ENCODE peak calls at places on chromosomes 7 and 10, in five cellular contexts. D is iPS DF 6.9, L is WERI-Rb-1, M is fibroblast of lung, X is right atrium auricular region. B is an unnamed sample.

GRCh38 chr7:141511370-141512335 is 39.6 kb upstream of the AGK start:
- DNase-seq in X (no peak), D (no peak), M (no peak), L (no peak), B (no peak)

GRCh38 chr7:88217675-88218427 is 2.0 kb downstream of the SRI start:
- DNase-seq in L (no peak), X (no peak), D (no peak), M (peak; percentile 19), B (no peak)

GRCh38 chr7:105621617-105622016 is 40.3 kb upstream of the EFCAB10 start:
- DNase-seq in M (peak; percentile 57), D (no peak), X (no peak), L (no peak), B (no peak)

GRCh38 chr7:94295805-94296204 is 98.9 kb upstream of the COL1A2 start:
- DNase-seq in L (no peak), D (no peak), X (no peak), M (peak; percentile 81), B (no peak)

GRCh38 chr10:52956451-52956850 is 183.9 kb upstream of the MBL2 start:
- DNase-seq in M (peak; percentile 11), X (no peak), L (no peak), D (no peak), B (no peak)

GRCh38 chr10:43939389-43939938 is 290.8 kb upstream of the ZNF32 start:
- DNase-seq in X (no peak), M (no peak), L (no peak), D (no peak), B (no peak)

GRCh38 chr7:157650131-157650631 is 313.4 kb downstream of the DNAJB6 start:
- DNase-seq in M (no peak), L (no peak), X (no peak), D (no peak), B (no peak)

GRCh38 chr7:21580073-21580521 is 37.3 kb downstream of the DNAH11 start:
- DNase-seq in L (no peak), D (no peak), X (no peak), M (peak; percentile 68), B (no peak)

GRCh38 chr7:99365318-99366141 is 9.0 kb upstream of the ARPC1B start:
- DNase-seq in D (no peak), M (no peak), L (peak; percentile 57), X (no peak), B (no peak)

GRCh38 chr10:132876131-132876860 is 66.1 kb downstream of the CFAP46 start:
- DNase-seq in M (no peak), L (no peak), X (no peak), D (no peak), B (no peak)

GRCh38 chr7:37287093-37287492 is 161.6 kb downstream of the ELMO1 start:
- DNase-seq in M (no peak), L (no peak), D (no peak), X (no peak), B (no peak)

GRCh38 chr10:13099144-13099665 is 758 bp upstream of the OPTN start:
- DNase-seq in M (no peak), D (peak; percentile 84), X (no peak), L (peak; percentile 45), B (no peak)

GRCh38 chr10:30254926-30255325 is 94.2 kb downstream of the MTPAP start:
- DNase-seq in X (no peak), L (no peak), D (no peak), M (no peak), B (no peak)

GRCh38 chr7:67731704-67732103 is 735.1 kb downstream of the TYW1 start:
- DNase-seq in D (no peak), X (no peak), M (no peak), L (no peak), B (no peak)

GRCh38 chr7:107404740-107405537 is 64.9 kb upstream of the GPR22 start:
- DNase-seq in X (no peak), D (no peak), L (peak; percentile 21), M (no peak), B (no peak)

GRCh38 chr7:107408349-107408748 is 61.5 kb upstream of the GPR22 start:
- DNase-seq in D (no peak), M (no peak), L (no peak), X (no peak), B (no peak)

DNA sequence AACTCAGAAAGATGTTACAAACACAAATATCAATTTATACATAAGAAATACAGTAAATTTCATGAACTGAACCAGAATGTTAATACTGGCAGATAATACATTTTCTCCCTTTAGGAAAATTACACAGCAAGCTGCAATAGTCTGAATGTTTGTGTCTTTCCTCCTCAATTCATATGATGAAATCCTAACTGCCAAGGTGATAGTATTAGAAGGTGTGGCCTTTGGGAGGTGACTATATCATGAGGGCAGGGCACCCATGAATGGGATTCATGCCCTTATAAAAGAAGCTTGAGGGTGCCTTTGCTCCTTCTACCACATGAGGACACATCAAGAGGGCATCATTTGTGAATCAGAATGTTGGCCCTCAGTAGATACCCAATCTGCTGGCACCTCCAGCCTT is 64.3 kb upstream of the GPR22 start:
- DNase-seq in L (no peak), X (no peak), D (no peak), M (no peak), B (no peak)
- H3K27ac ChIP-seq in L (peak overlapping the region; percentile 55), X (no peak overlapping the region), D (no peak overlapping the region), M (no peak overlapping the region), B (no peak overlapping the region)

GRCh38 chr10:129609551-129609950 is 142.5 kb downstream of the MGMT start:
- DNase-seq in D (no peak), M (no peak), L (no peak), X (no peak), B (no peak)

GRCh38 chr10:129613377-129613980 is 146.4 kb downstream of the MGMT start:
- DNase-seq in M (no peak), X (no peak), L (no peak), D (no peak), B (no peak)

GRCh38 chr10:129614341-129614740 is 147.3 kb downstream of the MGMT start:
- DNase-seq in M (no peak), L (no peak), X (no peak), D (no peak), B (no peak)

GRCh38 chr10:129615381-129615780 is 148.3 kb downstream of the MGMT start:
- DNase-seq in X (no peak), L (no peak), M (no peak), D (no peak), B (no peak)

GRCh38 chr10:129612481-129613109 is 145.6 kb downstream of the MGMT start:
- DNase-seq in X (no peak), M (no peak), D (no peak), L (no peak), B (no peak)
- H3K27ac ChIP-seq in X (no peak overlapping the region), M (no peak overlapping the region), D (no peak overlapping the region), L (no peak overlapping the region), B (no peak overlapping the region)

DNA sequence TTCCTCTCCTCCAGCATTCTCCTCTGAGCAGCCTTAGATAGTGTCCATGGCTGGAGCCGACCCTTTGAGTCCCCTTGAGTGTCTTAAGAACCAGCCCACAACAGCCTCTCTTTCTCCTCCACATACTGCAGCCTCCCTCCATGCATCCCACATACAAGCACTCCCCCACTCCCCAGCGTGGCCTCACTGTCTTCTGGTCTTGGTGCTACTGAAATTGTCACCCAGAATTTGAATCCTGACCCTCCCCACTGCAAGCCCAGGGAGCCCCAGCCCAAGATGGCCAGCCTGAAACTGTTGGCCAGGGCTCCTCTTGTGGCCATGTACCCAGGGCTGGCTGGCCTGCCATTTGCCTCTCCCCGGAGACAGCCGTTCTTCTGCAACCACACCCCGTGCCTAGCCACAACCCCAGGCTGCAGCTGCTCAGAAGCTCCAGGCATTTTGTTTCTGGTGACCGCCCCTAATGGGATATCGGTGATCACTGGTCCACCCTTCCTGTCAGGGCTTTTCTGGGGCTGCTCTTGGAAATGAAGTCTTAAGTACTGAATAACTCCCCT is 18.8 kb upstream of the SH2D4B start:
- DNase-seq in X (no peak), D (no peak), M (no peak), L (no peak), B (no peak)
- H3K27ac ChIP-seq in X (peak overlapping the region; percentile 1), D (no peak overlapping the region), M (no peak overlapping the region), L (no peak overlapping the region), B (no peak overlapping the region)

DNA sequence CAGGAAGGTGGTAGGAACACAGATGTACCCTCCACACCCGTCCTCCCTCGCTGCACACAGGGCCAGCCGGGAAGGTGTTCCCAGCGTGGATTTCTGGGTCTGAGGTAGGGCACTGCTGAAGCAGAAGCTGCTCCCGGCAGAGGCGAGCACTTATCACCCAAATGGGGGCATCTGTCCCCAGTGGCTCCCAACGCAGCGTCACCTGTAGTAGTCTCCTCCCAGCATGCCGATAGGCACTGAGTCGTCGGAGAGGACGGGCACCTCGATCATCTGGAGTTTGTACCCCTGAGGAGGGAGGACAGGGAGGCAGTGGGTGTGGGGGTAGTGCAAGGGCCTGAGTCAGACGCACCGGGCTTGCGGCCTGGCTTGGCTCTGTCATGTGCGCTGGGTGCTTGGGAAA is 3.0 kb upstream of the PYROXD2 start:
- DNase-seq in X (no peak), L (no peak), M (no peak), D (no peak), B (no peak)
- H3K27ac ChIP-seq in X (no peak overlapping the region), L (no peak overlapping the region), M (no peak overlapping the region), D (no peak overlapping the region), B (no peak overlapping the region)

DNA sequence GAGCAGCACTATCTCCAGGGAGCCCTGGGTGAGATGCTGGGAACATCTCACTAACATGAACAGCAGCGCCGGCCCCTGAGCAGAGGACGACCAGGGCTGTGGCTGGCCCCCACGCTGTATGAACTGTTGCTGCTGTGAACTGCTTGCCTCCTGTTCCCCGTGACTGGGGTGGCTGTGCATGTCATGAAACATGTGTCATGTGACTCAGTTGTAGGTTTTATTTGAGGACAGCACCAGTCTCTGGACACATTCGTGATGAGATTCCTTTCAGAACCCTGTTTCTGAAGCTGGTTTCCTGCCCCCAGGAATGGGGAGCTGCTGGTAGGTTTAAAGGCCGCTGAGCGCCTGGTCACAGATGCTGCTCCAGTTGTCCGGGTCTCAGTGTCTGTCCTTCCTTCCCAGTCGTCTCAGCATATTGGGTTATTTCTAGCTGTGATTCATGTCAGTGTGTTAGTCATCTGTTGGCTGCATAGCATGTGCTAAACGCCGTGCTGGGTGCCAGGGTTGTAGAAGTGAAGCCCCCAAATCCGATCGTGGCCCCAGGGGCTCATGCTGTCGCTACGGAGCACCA is 79.1 kb upstream of the PPIF start:
- DNase-seq in X (no peak), D (no peak), L (no peak), M (peak; percentile 70), B (no peak)
- H3K27ac ChIP-seq in X (peak overlapping the region; percentile 74), D (no peak overlapping the region), L (no peak overlapping the region), M (peak overlapping the region; percentile 92), B (peak overlapping the region; percentile 85)

GRCh38 chr7:3244241-3244814 is 56.7 kb upstream of the SDK1 start:
- DNase-seq in D (no peak), X (no peak), M (peak; percentile 91), L (peak; percentile 59), B (no peak)
- H3K27ac ChIP-seq in D (no peak overlapping the region), X (no peak overlapping the region), M (peak overlapping the region; percentile 84), L (peak overlapping the region; percentile 91), B (no peak overlapping the region)

DNA sequence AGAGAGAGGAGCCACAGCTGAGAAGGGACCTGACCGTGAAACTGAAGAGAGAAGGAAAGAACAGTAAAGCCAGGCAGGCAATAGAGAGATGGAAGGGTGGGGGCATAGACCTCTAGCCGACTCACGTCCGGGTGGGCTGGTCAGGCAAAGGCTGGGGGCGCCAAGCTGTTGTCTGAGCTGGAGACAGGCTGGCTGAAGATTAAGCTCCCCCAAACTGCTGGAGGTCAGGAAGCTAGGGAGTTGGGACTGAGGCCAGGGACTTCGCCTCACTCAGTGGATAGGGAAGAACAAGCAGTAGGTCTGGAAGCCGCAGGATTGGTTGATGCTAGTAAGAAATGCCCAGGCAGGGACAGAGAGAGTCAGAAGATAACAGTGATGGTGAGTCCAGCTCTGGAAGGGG is 5.3 kb downstream of the PITX3 start:
- DNase-seq in D (no peak), L (peak; percentile 41), X (no peak), M (no peak), B (no peak)
- H3K27ac ChIP-seq in D (no peak overlapping the region), L (peak overlapping the region; percentile 58), X (no peak overlapping the region), M (no peak overlapping the region), B (no peak overlapping the region)

B was measured in HL-60.